ENCODE peak calls at places on chromosomes 6 and 20, in six cellular contexts. One of them, this sample, is unnamed.

GRCh38 chr20:50126662-50127061 is 13.7 kb upstream of the UBE2V1 start:
- DNase-seq in H1: no peak
- DNase-seq in HCT116: no peak
- DNase-seq in Panc1: no peak
- DNase-seq in HepG2: no peak
- DNase-seq in K562: no peak
- DNase-seq in this sample: no peak

GRCh38 chr6:159677226-159677901 is 15.7 kb downstream of the SOD2 start:
- DNase-seq in HCT116: no peak
- DNase-seq in HepG2: no peak
- DNase-seq in H1: no peak
- DNase-seq in K562: no peak
- DNase-seq in Panc1: no peak
- DNase-seq in this sample: no peak

GRCh38 chr6:162442675-162443074 is 284.9 kb downstream of the PRKN start:
- DNase-seq in HCT116: no peak
- DNase-seq in H1: peak; percentile 31
- DNase-seq in Panc1: no peak
- DNase-seq in HepG2: peak; percentile 36
- DNase-seq in K562: no peak
- DNase-seq in this sample: no peak

GRCh38 chr6:45351667-45352066 is 23.5 kb downstream of the RUNX2 start:
- DNase-seq in HepG2: no peak
- DNase-seq in HCT116: no peak
- DNase-seq in Panc1: no peak
- DNase-seq in H1: no peak
- DNase-seq in K562: no peak
- DNase-seq in this sample: no peak

GRCh38 chr6:12958052-12958706 is 241.6 kb downstream of the PHACTR1 start:
- DNase-seq in HCT116: no peak
- DNase-seq in Panc1: no peak
- DNase-seq in K562: no peak
- DNase-seq in H1: no peak
- DNase-seq in HepG2: no peak
- DNase-seq in this sample: no peak

GRCh38 chr6:160036331-160036695 is 67.4 kb downstream of the IGF2R start:
- DNase-seq in HepG2: no peak
- DNase-seq in K562: no peak
- DNase-seq in HCT116: no peak
- DNase-seq in Panc1: no peak
- DNase-seq in H1: no peak
- DNase-seq in this sample: no peak

GRCh38 chr6:474454-475185 is 83.1 kb downstream of the IRF4 start:
- DNase-seq in H1: no peak
- DNase-seq in HepG2: no peak
- DNase-seq in K562: no peak
- DNase-seq in Panc1: no peak
- DNase-seq in HCT116: no peak
- DNase-seq in this sample: peak; percentile 59

GRCh38 chr6:31861150-31861549 is 1.5 kb downstream of the NEU1 start:
- DNase-seq in K562: no peak
- DNase-seq in H1: no peak
- DNase-seq in Panc1: no peak
- DNase-seq in HCT116: no peak
- DNase-seq in HepG2: no peak
- DNase-seq in this sample: no peak

GRCh38 chr20:49647509-49647908 is 66.2 kb downstream of the B4GALT5 start:
- DNase-seq in K562: no peak
- DNase-seq in HCT116: no peak
- DNase-seq in HepG2: no peak
- DNase-seq in Panc1: no peak
- DNase-seq in H1: no peak
- DNase-seq in this sample: no peak

GRCh38 chr6:104795363-104795762 is 64.4 kb downstream of the HACE1 start:
- DNase-seq in Panc1: no peak
- DNase-seq in HCT116: no peak
- DNase-seq in HepG2: no peak
- DNase-seq in H1: no peak
- DNase-seq in K562: no peak
- DNase-seq in this sample: no peak

GRCh38 chr6:145077382-145077781 is 657.9 kb downstream of the EPM2A start:
- DNase-seq in HCT116: no peak
- DNase-seq in HepG2: no peak
- DNase-seq in H1: no peak
- DNase-seq in K562: no peak
- DNase-seq in Panc1: no peak
- DNase-seq in this sample: no peak

GRCh38 chr20:12965880-12966270 is 42.9 kb upstream of the SPTLC3 start:
- DNase-seq in K562: no peak
- DNase-seq in HCT116: no peak
- DNase-seq in Panc1: no peak
- DNase-seq in HepG2: no peak
- DNase-seq in H1: no peak
- DNase-seq in this sample: no peak

GRCh38 chr6:11282245-11282644 is 49.8 kb upstream of the NEDD9 start:
- DNase-seq in HepG2: peak; percentile 63
- DNase-seq in H1: no peak
- DNase-seq in HCT116: no peak
- DNase-seq in K562: no peak
- DNase-seq in Panc1: no peak
- DNase-seq in this sample: no peak

GRCh38 chr20:5100684-5101347 is 18.9 kb downstream of the PCNA start:
- DNase-seq in H1: no peak
- DNase-seq in K562: peak; percentile 58
- DNase-seq in Panc1: peak; percentile 42
- DNase-seq in HCT116: peak; percentile 39
- DNase-seq in HepG2: peak; percentile 63
- DNase-seq in this sample: no peak

GRCh38 chr6:147088861-147089260 is 115.4 kb upstream of the STXBP5 start:
- DNase-seq in Panc1: no peak
- DNase-seq in HepG2: no peak
- DNase-seq in K562: no peak
- DNase-seq in H1: no peak
- DNase-seq in HCT116: no peak
- DNase-seq in this sample: no peak

GRCh38 chr20:50124496-50124895 is 11.5 kb upstream of the UBE2V1 start:
- DNase-seq in HCT116: no peak
- DNase-seq in Panc1: no peak
- DNase-seq in H1: no peak
- DNase-seq in K562: no peak
- DNase-seq in HepG2: no peak
- DNase-seq in this sample: no peak

GRCh38 chr6:47371139-47371874 is 61.6 kb upstream of the TNFRSF21 start:
- DNase-seq in K562: no peak
- DNase-seq in HepG2: no peak
- DNase-seq in Panc1: no peak
- DNase-seq in H1: no peak
- DNase-seq in HCT116: no peak
- DNase-seq in this sample: no peak

GRCh38 chr20:24778585-24779031 is 170.5 kb upstream of the CST7 start:
- DNase-seq in HepG2: no peak
- DNase-seq in H1: no peak
- DNase-seq in K562: no peak
- DNase-seq in Panc1: no peak
- DNase-seq in HCT116: no peak
- DNase-seq in this sample: no peak

GRCh38 chr20:3313681-3314080 is 74.7 kb upstream of the SLC4A11 start:
- DNase-seq in HepG2: no peak
- DNase-seq in H1: no peak
- DNase-seq in HCT116: no peak
- DNase-seq in Panc1: no peak
- DNase-seq in K562: no peak
- DNase-seq in this sample: no peak

GRCh38 chr6:146595981-146596731 is 2.6 kb upstream of the ADGB start:
- DNase-seq in Panc1: no peak
- DNase-seq in H1: no peak
- DNase-seq in K562: no peak
- DNase-seq in HCT116: no peak
- DNase-seq in HepG2: no peak
- DNase-seq in this sample: no peak

GRCh38 chr20:63219866-63220521 is 4.1 kb upstream of the YTHDF1 start:
- DNase-seq in H1: no peak
- DNase-seq in HCT116: no peak
- DNase-seq in HepG2: no peak
- DNase-seq in Panc1: no peak
- DNase-seq in K562: no peak
- DNase-seq in this sample: no peak

GRCh38 chr20:58623579-58624473 is 27.3 kb upstream of the STX16 start:
- DNase-seq in Panc1: peak; percentile 62
- DNase-seq in K562: peak; percentile 89
- DNase-seq in H1: peak; percentile 41
- DNase-seq in HepG2: peak; percentile 68
- DNase-seq in HCT116: peak; percentile 75
- DNase-seq in this sample: no peak

GRCh38 chr6:75204222-75204958 is 1.5 kb downstream of the COL12A1 start:
- DNase-seq in Panc1: no peak
- DNase-seq in K562: peak; percentile 31
- DNase-seq in HCT116: peak; percentile 86
- DNase-seq in HepG2: peak; percentile 40
- DNase-seq in H1: no peak
- DNase-seq in this sample: no peak

GRCh38 chr6:109236140-109237081 is 141.1 kb downstream of the CEP57L1 start:
- DNase-seq in Panc1: no peak
- DNase-seq in K562: peak; percentile 43
- DNase-seq in HCT116: no peak
- DNase-seq in HepG2: peak; percentile 46
- DNase-seq in H1: peak; percentile 58
- DNase-seq in this sample: no peak

GRCh38 chr20:54475334-54476287 is at the start of gene DOK5:
- DNase-seq in HCT116: no peak
- DNase-seq in Panc1: no peak
- DNase-seq in K562: no peak
- DNase-seq in H1: no peak
- DNase-seq in HepG2: no peak
- DNase-seq in this sample: no peak

GRCh38 chr20:50520222-50520877 is 10.2 kb downstream of the PTPN1 start:
- DNase-seq in Panc1: no peak
- DNase-seq in K562: no peak
- DNase-seq in HepG2: no peak
- DNase-seq in H1: no peak
- DNase-seq in HCT116: no peak
- DNase-seq in this sample: no peak

GRCh38 chr6:121592261-121592935 is 157.0 kb downstream of the GJA1 start:
- DNase-seq in HepG2: no peak
- DNase-seq in H1: no peak
- DNase-seq in HCT116: no peak
- DNase-seq in Panc1: no peak
- DNase-seq in K562: no peak
- DNase-seq in this sample: no peak

GRCh38 chr20:62136283-62137091 is 6.7 kb downstream of the PSMA7 start:
- DNase-seq in HepG2: peak; percentile 74
- DNase-seq in K562: no peak
- DNase-seq in Panc1: no peak
- DNase-seq in HCT116: peak; percentile 44
- DNase-seq in H1: no peak
- DNase-seq in this sample: no peak
- TF ChIP-seq SIN3A in HepG2: no peak
- TF ChIP-seq SIN3A in K562: no peak
- TF ChIP-seq SIN3A in Panc1: no peak
- TF ChIP-seq SIN3A in HCT116: no peak
- TF ChIP-seq SIN3A in H1: no peak
- TF ChIP-seq SIN3A in this sample: no peak

DNA sequence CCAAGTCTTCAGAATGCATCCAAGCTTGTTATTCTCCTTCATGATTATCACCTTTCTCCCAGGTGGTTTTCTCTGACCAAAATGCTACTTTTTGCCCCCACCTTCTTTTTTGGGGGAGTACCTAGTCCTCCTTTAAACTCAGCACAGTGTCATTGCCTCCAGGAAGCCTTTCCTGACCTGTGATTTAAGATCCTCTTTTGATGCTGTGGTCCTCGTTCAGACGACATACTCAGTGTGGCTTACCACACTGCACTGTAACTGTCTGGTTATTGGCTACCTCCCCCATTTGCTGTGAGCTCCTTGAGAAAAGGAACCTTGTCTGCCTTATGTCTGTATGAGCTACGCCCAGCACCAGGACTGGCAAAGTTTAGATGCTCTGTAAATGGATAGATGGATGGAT is 14.6 kb downstream of the SAYSD1 start:
- DNase-seq in H1: no peak
- DNase-seq in Panc1: no peak
- DNase-seq in K562: no peak
- DNase-seq in HCT116: no peak
- DNase-seq in HepG2: no peak
- DNase-seq in this sample: no peak
- TF ChIP-seq SIN3A in H1: no peak
- TF ChIP-seq SIN3A in Panc1: no peak
- TF ChIP-seq SIN3A in K562: no peak
- TF ChIP-seq SIN3A in HCT116: no peak
- TF ChIP-seq SIN3A in HepG2: no peak
- TF ChIP-seq SIN3A in this sample: no peak

GRCh38 chr20:7358670-7359069 is 581.6 kb downstream of the HAO1 start:
- DNase-seq in H1: no peak
- DNase-seq in HCT116: no peak
- DNase-seq in K562: no peak
- DNase-seq in Panc1: no peak
- DNase-seq in HepG2: no peak
- DNase-seq in this sample: no peak
- TF ChIP-seq SIN3A in H1: no peak
- TF ChIP-seq SIN3A in HCT116: no peak
- TF ChIP-seq SIN3A in K562: no peak
- TF ChIP-seq SIN3A in Panc1: no peak
- TF ChIP-seq SIN3A in HepG2: no peak
- TF ChIP-seq SIN3A in this sample: no peak

GRCh38 chr6:27839303-27840081 is 72.7 kb downstream of the OR2B2 start:
- DNase-seq in HepG2: peak; percentile 59
- DNase-seq in Panc1: peak; percentile 46
- DNase-seq in K562: no peak
- DNase-seq in H1: no peak
- DNase-seq in HCT116: no peak
- DNase-seq in this sample: no peak
- TF ChIP-seq SIN3A in HepG2: peak; percentile 89
- TF ChIP-seq SIN3A in Panc1: no peak
- TF ChIP-seq SIN3A in K562: no peak
- TF ChIP-seq SIN3A in H1: no peak
- TF ChIP-seq SIN3A in HCT116: no peak
- TF ChIP-seq SIN3A in this sample: peak; percentile 88

This sample was measured in GM12878.